ENCODE peak calls at places on chromosomes 6 and 20, in six cellular contexts. L is left cardiac atrium; T is neural crest cell; Y is activated naive CD4-positive, alpha-beta T cell treated with anti-CD3 and anti-CD28 coated beads, Interleukin-2, amount 50 U/mL, for 72 hours; D is activated T-cell treated with anti-CD3 and anti-CD28 coated beads for 24 hours; M is suprapubic skin. F is an unnamed sample.

GRCh38 chr6:71336901-71337300 is 48.3 kb downstream of the OGFRL1 start:
- DNase-seq in L (no peak), T (no peak), Y (no peak), D (no peak), M (no peak), F (no peak)

GRCh38 chr6:142367501-142368018 is 65.8 kb downstream of the ADGRG6 start:
- DNase-seq in L (peak), T (no peak), Y (no peak), D (no peak), M (no peak), F (no peak)

GRCh38 chr6:56911847-56912246 is 43.1 kb upstream of the BEND6 start:
- DNase-seq in L (no peak), T (no peak), Y (no peak), D (no peak), M (no peak), F (no peak)

GRCh38 chr6:27078734-27079357 is 168.7 kb upstream of the PRSS16 start:
- DNase-seq in L (no peak), T (peak), Y (peak), D (peak), M (no peak), F (peak)

GRCh38 chr20:50577175-50578018 is 67.2 kb downstream of the PTPN1 start:
- DNase-seq in L (peak), T (no peak), Y (no peak), D (no peak), M (no peak), F (no peak)

GRCh38 chr6:17870302-17871168 is 116.9 kb downstream of the KIF13A start:
- DNase-seq in L (no peak), T (no peak), Y (no peak), D (no peak), M (no peak), F (no peak)

GRCh38 chr6:89970609-89971337 is 76.5 kb downstream of the GJA10 start:
- DNase-seq in L (peak), T (peak), Y (no peak), D (no peak), M (no peak), F (peak)

GRCh38 chr6:6798430-6798829 is 209.9 kb downstream of the LY86 start:
- DNase-seq in L (no peak), T (no peak), Y (peak), D (no peak), M (no peak), F (no peak)

GRCh38 chr6:111441678-111442243 is 41.3 kb downstream of the REV3L start:
- DNase-seq in L (no peak), T (no peak), Y (no peak), D (no peak), M (no peak), F (no peak)

GRCh38 chr20:47126709-47127108 is 229.8 kb downstream of the ZMYND8 start:
- DNase-seq in L (no peak), T (no peak), Y (no peak), D (no peak), M (no peak), F (no peak)

GRCh38 chr20:64205611-64206026 is 41.4 kb downstream of the MYT1 start:
- DNase-seq in L (no peak), T (peak), Y (no peak), D (no peak), M (no peak), F (peak)

GRCh38 chr20:21019831-21020655 is 86.1 kb downstream of the LINC00237 start:
- DNase-seq in L (no peak), T (no peak), Y (no peak), D (no peak), M (no peak), F (no peak)

GRCh38 chr20:24684421-24684871 is 215.0 kb downstream of the SYNDIG1 start:
- DNase-seq in L (no peak), T (no peak), Y (no peak), D (no peak), M (peak), F (peak)

GRCh38 chr20:16661738-16662137 is 68.1 kb upstream of the SNRPB2 start:
- DNase-seq in L (no peak), T (no peak), Y (no peak), D (no peak), M (no peak), F (peak)

GRCh38 chr6:31729515-31729978 is 448 bp upstream of the DDAH2 start:
- DNase-seq in L (peak), T (peak), Y (peak), D (peak), M (peak), F (peak)

GRCh38 chr6:109705258-109705657 is 14.2 kb downstream of the FIG4 start:
- DNase-seq in L (peak), T (peak), Y (peak), D (peak), M (peak), F (peak)

GRCh38 chr20:46031701-46032254 is 2.8 kb downstream of the SLC12A5 start:
- DNase-seq in L (no peak), T (no peak), Y (no peak), D (no peak), M (no peak), F (no peak)

GRCh38 chr6:13762648-13763441 is 51.2 kb upstream of the RANBP9 start:
- DNase-seq in L (no peak), T (no peak), Y (peak), D (peak), M (peak), F (no peak)

GRCh38 chr6:89895273-89895874 is 1.1 kb downstream of the GJA10 start:
- DNase-seq in L (no peak), T (peak), Y (no peak), D (no peak), M (no peak), F (no peak)

GRCh38 chr6:217048-217659 is 75.1 kb upstream of the DUSP22 start:
- DNase-seq in L (no peak), T (peak), Y (no peak), D (no peak), M (no peak), F (no peak)

GRCh38 chr6:120468486-120468885 is 865.8 kb downstream of the TBC1D32 start:
- DNase-seq in L (no peak), T (no peak), Y (no peak), D (no peak), M (no peak), F (no peak)

GRCh38 chr6:144064831-144065668 is 30.3 kb downstream of the SF3B5 start:
- DNase-seq in L (no peak), T (no peak), Y (no peak), D (no peak), M (no peak), F (no peak)

GRCh38 chr6:143647712-143648111 is 30.1 kb upstream of the PHACTR2 start:
- DNase-seq in L (no peak), T (no peak), Y (no peak), D (no peak), M (no peak), F (no peak)

GRCh38 chr6:156660389-156660788 is 116.8 kb upstream of the ARID1B start:
- DNase-seq in L (no peak), T (no peak), Y (no peak), D (no peak), M (no peak), F (no peak)

GRCh38 chr20:46010491-46011405 is 2.0 kb downstream of the MMP9 start:
- DNase-seq in L (no peak), T (no peak), Y (no peak), D (peak), M (no peak), F (no peak)

GRCh38 chr20:43960231-43960630 is 45.6 kb downstream of the TOX2 start:
- DNase-seq in L (no peak), T (no peak), Y (no peak), D (no peak), M (no peak), F (no peak)

GRCh38 chr6:136563386-136564152 is 13.3 kb upstream of the MAP7 start:
- DNase-seq in L (no peak), T (no peak), Y (no peak), D (no peak), M (no peak), F (no peak)

GRCh38 chr6:16505711-16506362 is 255.4 kb downstream of the ATXN1 start:
- DNase-seq in L (no peak), T (no peak), Y (no peak), D (no peak), M (no peak), F (no peak)

GRCh38 chr6:119090256-119090655 is 11.8 kb upstream of the FAM184A start:
- DNase-seq in L (no peak), T (no peak), Y (no peak), D (no peak), M (no peak), F (no peak)